ENCODE peak calls at places on chromosomes 3 and 15, in five cellular contexts. X is fibroblast of lung, H is stomach, S is fibroblast of mammary gland, V is AG04450. L is an unnamed sample.

GRCh38 chr3:353191-353739 is 156.7 kb downstream of the CHL1 start:
- DNase-seq in H (no peak), X (no peak), V (no peak), S (no peak), L (no peak)

GRCh38 chr15:78131295-78132021 is at the start of gene CIB2:
- DNase-seq in H (peak; percentile 73), X (peak; percentile 63), S (peak; percentile 25), V (peak; percentile 7), L (peak; percentile 93)

GRCh38 chr15:29135266-29135665 is 134.4 kb downstream of the NSMCE3 start:
- DNase-seq in S (peak; percentile 28), X (no peak), V (no peak), H (no peak), L (no peak)

GRCh38 chr3:112437146-112438022 is 61.9 kb downstream of the BTLA start:
- DNase-seq in H (no peak), V (peak; percentile 8), S (peak; percentile 53), X (peak; percentile 29), L (no peak)

GRCh38 chr15:52783191-52783829 is 6.8 kb downstream of the ONECUT1 start:
- DNase-seq in V (no peak), H (no peak), X (no peak), S (no peak), L (no peak)

GRCh38 chr3:10423171-10423882 is 82.1 kb downstream of the ATP2B2 start:
- DNase-seq in S (no peak), X (no peak), V (no peak), H (no peak), L (no peak)

GRCh38 chr3:165254812-165255211 is 58.6 kb upstream of the SLITRK3 start:
- DNase-seq in X (peak; percentile 34), S (peak; percentile 63), V (no peak), H (no peak), L (no peak)

GRCh38 chr15:96352594-96353377 is 22.3 kb downstream of the NR2F2 start:
- DNase-seq in V (no peak), X (peak; percentile 92), H (no peak), S (peak; percentile 64), L (no peak)

GRCh38 chr3:20683912-20684311 is 497.9 kb upstream of the SGO1 start:
- DNase-seq in H (no peak), X (peak; percentile 92), S (peak; percentile 75), V (no peak), L (no peak)

GRCh38 chr3:126474498-126475410 is 937 bp downstream of the ZXDC start:
- DNase-seq in X (peak; percentile 53), V (no peak), S (peak; percentile 30), H (peak; percentile 53), L (no peak)

DNA sequence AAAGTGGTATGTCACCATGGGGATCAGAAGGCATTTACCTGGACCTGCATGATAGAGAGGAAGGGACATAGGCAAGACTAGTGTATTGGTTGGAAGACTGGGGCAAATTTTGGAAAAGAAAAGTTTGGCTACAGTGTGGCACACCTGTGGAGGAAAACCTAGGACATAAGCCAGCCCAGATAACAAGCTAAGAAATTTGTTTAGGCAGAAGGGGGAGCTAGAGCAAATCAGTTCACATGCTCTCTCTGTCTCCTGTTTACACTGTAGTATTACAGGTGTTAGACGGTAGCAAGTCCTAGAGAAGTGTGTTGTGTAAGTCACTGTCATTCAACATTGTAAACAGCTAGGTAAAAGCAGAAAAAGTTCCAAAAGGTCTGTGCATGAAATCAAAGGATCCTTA is 11.9 kb upstream of the ALDH1A2 start:
- DNase-seq in V (no peak), X (no peak), S (peak; percentile 16), H (no peak), L (no peak)
- TF ChIP-seq CTCF in V (no peak), X (peak; percentile 15), S (peak; percentile 34), H (no peak), L (no peak)

GRCh38 chr3:52897130-52898109 is at the start of gene STIMATE:
- DNase-seq in V (peak; percentile 20), S (peak; percentile 66), H (peak; percentile 92), X (peak; percentile 79), L (peak; percentile 94)
- TF ChIP-seq CTCF in V (no peak), S (no peak), H (no peak), X (peak; percentile 3), L (no peak)

DNA sequence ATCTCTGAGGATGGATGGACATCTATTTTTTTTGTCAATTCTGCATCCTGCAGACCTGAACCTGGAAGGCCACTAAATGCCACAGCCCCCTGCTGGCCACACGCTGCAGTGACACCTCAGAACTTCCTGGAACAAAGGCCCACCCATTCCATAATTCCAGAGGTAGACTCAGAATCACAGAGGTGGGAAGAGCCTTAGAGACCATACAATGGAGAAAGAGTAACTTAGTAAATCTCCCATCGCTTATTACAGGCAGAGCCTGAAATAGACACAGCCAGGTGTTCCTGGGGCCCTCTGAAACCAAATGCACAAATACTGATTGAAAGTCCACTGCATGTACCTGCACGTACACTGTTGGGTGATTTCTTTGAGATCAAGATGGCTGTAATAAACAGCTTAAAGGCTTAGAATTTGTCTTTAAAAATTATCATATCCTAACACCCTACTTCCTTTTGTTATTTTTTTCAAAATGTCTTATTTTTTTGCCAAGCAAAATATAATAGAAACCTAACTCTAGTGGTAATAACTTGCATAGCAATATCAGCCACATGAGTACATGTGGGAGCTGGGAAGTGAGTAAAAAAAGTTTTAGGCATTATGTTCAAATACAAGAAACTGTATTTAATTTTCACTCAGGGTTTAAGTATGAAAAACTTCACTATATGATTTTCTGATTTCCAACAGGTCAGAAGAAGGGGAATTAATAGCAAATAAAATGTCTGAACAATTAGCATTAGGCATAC is 62.7 kb downstream of the EOMES start:
- DNase-seq in H (peak; percentile 66), V (no peak), S (peak; percentile 62), X (peak; percentile 34), L (no peak)
- TF ChIP-seq CTCF in H (peak; percentile 79), V (peak; percentile 80), S (peak; percentile 89), X (peak; percentile 88), L (peak; percentile 66)

DNA sequence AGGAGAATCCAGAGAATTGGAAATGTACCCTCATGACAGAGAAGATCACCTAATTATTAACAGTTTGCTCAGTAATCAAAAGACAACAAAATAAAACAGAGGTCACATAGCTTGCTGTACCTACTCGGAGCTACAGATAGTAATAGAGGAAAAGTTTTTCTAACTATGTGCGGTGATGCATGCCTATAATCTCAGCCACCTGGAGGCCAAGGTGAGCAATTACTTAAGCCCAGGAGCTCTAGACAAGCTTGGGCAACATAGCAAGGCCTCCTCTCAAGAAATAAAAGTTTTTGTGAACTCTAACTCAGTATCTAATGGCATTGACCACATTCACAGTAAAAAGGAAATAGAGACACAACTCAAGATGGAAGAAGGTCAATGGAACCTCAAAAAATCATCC is 243.6 kb downstream of the ATP8B4 start:
- DNase-seq in S (no peak), X (no peak), V (no peak), H (no peak), L (no peak)
- TF ChIP-seq CTCF in S (peak; percentile 4), X (no peak), V (no peak), H (no peak), L (no peak)

GRCh38 chr3:185457376-185457775 is 41.5 kb downstream of the TMEM41A start:
- DNase-seq in H (no peak), S (no peak), V (no peak), X (no peak), L (no peak)
- TF ChIP-seq CTCF in H (no peak), S (no peak), V (no peak), X (no peak), L (no peak)

GRCh38 chr15:74482661-74483060 is 21.7 kb upstream of the UBL7 start:
- DNase-seq in H (no peak), X (no peak), S (no peak), V (no peak), L (no peak)
- TF ChIP-seq CTCF in H (no peak), X (peak; percentile 4), S (peak; percentile 7), V (peak; percentile 20), L (no peak)

DNA sequence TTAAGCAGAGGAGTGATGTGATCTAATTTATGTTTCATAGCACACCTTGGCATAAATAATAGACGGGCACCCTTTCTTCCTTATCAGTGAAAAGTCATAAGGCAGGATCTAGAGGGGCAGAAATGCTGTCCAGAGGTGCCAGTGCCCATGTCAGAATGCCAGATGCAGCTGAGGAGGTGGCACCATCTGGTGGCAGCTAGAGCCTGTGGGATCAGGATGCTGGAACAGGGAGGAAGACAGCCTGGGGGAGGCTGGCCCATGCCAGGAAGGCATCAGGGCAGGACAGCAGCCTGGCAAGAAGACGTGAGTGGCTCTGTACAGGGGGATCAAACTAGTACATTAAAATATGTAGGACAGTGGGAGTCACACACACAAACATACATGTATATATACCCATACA is 16.5 kb downstream of the MYH15 start:
- DNase-seq in V (no peak), S (no peak), H (no peak), X (no peak), L (no peak)
- TF ChIP-seq CTCF in V (peak; percentile 18), S (peak; percentile 33), H (no peak), X (peak; percentile 34), L (peak; percentile 44)

GRCh38 chr3:184037816-184038215 is 6.3 kb downstream of the HTR3D start:
- DNase-seq in H (no peak), S (no peak), X (no peak), V (no peak), L (no peak)
- TF ChIP-seq CTCF in H (no peak), S (no peak), X (no peak), V (no peak), L (no peak)

DNA sequence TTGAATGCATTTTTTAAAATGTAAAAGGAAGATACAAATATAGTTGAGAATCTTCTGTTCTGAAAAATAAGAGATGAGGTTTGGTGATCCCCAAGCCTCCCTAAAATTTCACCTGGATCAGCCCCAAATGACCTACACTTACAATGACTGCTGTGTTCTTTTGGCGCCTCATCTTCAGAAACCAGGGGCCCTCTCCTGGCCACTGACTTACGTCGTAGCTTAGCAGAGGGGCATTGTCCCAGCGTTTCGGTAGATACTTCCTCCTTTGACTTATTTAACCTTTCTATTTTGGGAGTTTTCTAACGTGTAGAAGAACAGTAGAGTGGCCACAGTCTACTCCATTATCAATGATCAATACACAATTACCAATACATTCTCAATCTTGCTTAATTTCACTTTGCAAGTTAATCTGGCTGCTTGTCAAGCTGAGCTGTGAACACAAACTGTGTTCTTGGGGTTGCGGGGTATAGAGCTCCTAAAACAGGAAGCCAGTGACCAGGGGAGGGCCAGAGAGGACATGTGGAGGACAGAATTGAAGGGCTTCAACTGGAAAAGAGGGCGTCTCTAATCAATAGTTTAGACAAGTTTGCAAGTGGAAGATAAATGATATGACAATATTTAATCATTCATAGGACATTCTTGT is 419.4 kb downstream of the LPP start:
- DNase-seq in V (no peak), S (no peak), H (no peak), X (no peak), L (no peak)
- TF ChIP-seq CTCF in V (no peak), S (no peak), H (no peak), X (no peak), L (no peak)

L was measured in osteocyte.